ENCODE peak calls at places on chromosomes 12 and 14, in nine cellular contexts. U, C, F, B, S, W, I, Y and P are unnamed samples.

GRCh38 chr12:6700646-6701051 is at the start of gene PIANP:
- DNase-seq in U (no peak), C (peak), F (peak), B (peak), S (no peak), W (peak), I (no peak), Y (peak), P (no peak)

GRCh38 chr12:50734409-50735263 is 29.3 kb upstream of the ATF1 start:
- DNase-seq in U (peak), C (peak), F (peak), B (peak), S (peak), W (peak), I (peak), Y (peak), P (peak)

GRCh38 chr14:68397371-68397779 is 395.5 kb downstream of the ZFP36L1 start:
- DNase-seq in U (no peak), C (no peak), F (no peak), B (no peak), S (peak), W (peak), I (no peak), Y (no peak), P (no peak)

GRCh38 chr14:29444805-29445204 is 482.8 kb downstream of the PRKD1 start:
- DNase-seq in U (peak), C (peak), F (no peak), B (no peak), S (no peak), W (no peak), I (no peak), Y (no peak), P (no peak)

GRCh38 chr12:131192951-131193350 is 239.2 kb downstream of the ADGRD1 start:
- DNase-seq in U (no peak), C (no peak), F (no peak), B (no peak), S (no peak), W (no peak), I (no peak), Y (no peak), P (no peak)

GRCh38 chr12:124545508-124546418 is 21.6 kb downstream of the NCOR2 start:
- DNase-seq in U (no peak), C (peak), F (no peak), B (no peak), S (no peak), W (no peak), I (no peak), Y (no peak), P (no peak)

GRCh38 chr14:23113346-23114119 is 5.5 kb downstream of the CEBPE start:
- DNase-seq in U (no peak), C (peak), F (peak), B (no peak), S (no peak), W (no peak), I (no peak), Y (no peak), P (no peak)

GRCh38 chr12:76927170-76927784 is 48.5 kb upstream of the CSRP2 start:
- DNase-seq in U (peak), C (peak), F (peak), B (peak), S (peak), W (peak), I (peak), Y (peak), P (no peak)

GRCh38 chr12:92759634-92760268 is 57.0 kb downstream of the PLEKHG7 start:
- DNase-seq in U (peak), C (peak), F (no peak), B (no peak), S (no peak), W (peak), I (peak), Y (no peak), P (peak)

GRCh38 chr12:11797317-11797913 is 147.9 kb downstream of the ETV6 start:
- DNase-seq in U (no peak), C (peak), F (no peak), B (no peak), S (peak), W (no peak), I (no peak), Y (no peak), P (no peak)

GRCh38 chr12:120252071-120252906 is 13.2 kb downstream of the PXN start:
- DNase-seq in U (no peak), C (no peak), F (no peak), B (no peak), S (no peak), W (no peak), I (no peak), Y (no peak), P (no peak)

GRCh38 chr12:116448165-116448756 is 110.9 kb upstream of the MAP1LC3B2 start:
- DNase-seq in U (peak), C (no peak), F (no peak), B (no peak), S (no peak), W (peak), I (no peak), Y (no peak), P (no peak)

GRCh38 chr14:21054123-21054767 is 3.4 kb upstream of the RNASE8 start:
- DNase-seq in U (no peak), C (no peak), F (no peak), B (no peak), S (peak), W (peak), I (no peak), Y (peak), P (no peak)

GRCh38 chr12:41206298-41206697 is 18.2 kb downstream of the PDZRN4 start:
- DNase-seq in U (no peak), C (no peak), F (no peak), B (no peak), S (no peak), W (no peak), I (no peak), Y (no peak), P (no peak)

GRCh38 chr12:93616584-93617101 is 44.2 kb downstream of the SOCS2 start:
- DNase-seq in U (peak), C (peak), F (peak), B (peak), S (no peak), W (no peak), I (no peak), Y (peak), P (no peak)

GRCh38 chr12:115223322-115223721 is 539.3 kb upstream of the TBX3 start:
- DNase-seq in U (peak), C (peak), F (no peak), B (no peak), S (peak), W (peak), I (no peak), Y (no peak), P (peak)

GRCh38 chr14:37991027-37991426 is 216.7 kb upstream of the SSTR1 start:
- DNase-seq in U (no peak), C (no peak), F (no peak), B (no peak), S (no peak), W (no peak), I (no peak), Y (peak), P (no peak)

GRCh38 chr14:63543826-63544320 is 696 bp upstream of the PPP2R5E start:
- DNase-seq in U (no peak), C (no peak), F (peak), B (no peak), S (no peak), W (no peak), I (no peak), Y (peak), P (no peak)

GRCh38 chr12:94557896-94558295 is 92.5 kb downstream of the TMCC3 start:
- DNase-seq in U (no peak), C (no peak), F (no peak), B (no peak), S (no peak), W (peak), I (no peak), Y (no peak), P (peak)

GRCh38 chr14:51109651-51110050 is 14.7 kb upstream of the TRIM9 start:
- DNase-seq in U (no peak), C (no peak), F (no peak), B (no peak), S (no peak), W (no peak), I (no peak), Y (peak), P (no peak)

GRCh38 chr12:32671930-32672785 is 6.9 kb upstream of the DNM1L start:
- DNase-seq in U (peak), C (peak), F (peak), B (no peak), S (peak), W (peak), I (peak), Y (peak), P (peak)

GRCh38 chr12:88571543-88571942 is 8.7 kb downstream of the KITLG start:
- DNase-seq in U (no peak), C (no peak), F (no peak), B (no peak), S (no peak), W (no peak), I (no peak), Y (no peak), P (no peak)

GRCh38 chr14:71261206-71261605 is 353.9 kb downstream of the PCNX1 start:
- DNase-seq in U (no peak), C (peak), F (no peak), B (no peak), S (no peak), W (no peak), I (no peak), Y (no peak), P (no peak)

GRCh38 chr14:106578479-106578878 is 1052.1 kb downstream of the TMEM121 start:
- DNase-seq in U (no peak), C (no peak), F (no peak), B (no peak), S (no peak), W (no peak), I (no peak), Y (no peak), P (no peak)

GRCh38 chr14:51638071-51638944 is 13.4 kb upstream of the FRMD6 start:
- DNase-seq in U (no peak), C (peak), F (peak), B (peak), S (peak), W (peak), I (no peak), Y (peak), P (peak)

GRCh38 chr14:70203686-70204085 is 14.9 kb upstream of the SLC8A3 start:
- DNase-seq in U (no peak), C (no peak), F (no peak), B (no peak), S (no peak), W (no peak), I (no peak), Y (peak), P (no peak)

GRCh38 chr12:5171701-5172100 is 128.0 kb downstream of the KCNA5 start:
- DNase-seq in U (peak), C (peak), F (peak), B (peak), S (peak), W (peak), I (peak), Y (peak), P (no peak)

GRCh38 chr12:93954160-93955112 is 193.9 kb upstream of the PLXNC1 start:
- DNase-seq in U (no peak), C (no peak), F (no peak), B (no peak), S (no peak), W (no peak), I (no peak), Y (no peak), P (no peak)

GRCh38 chr12:128829870-128830504 is 6.2 kb upstream of the SLC15A4 start:
- DNase-seq in U (peak), C (no peak), F (no peak), B (no peak), S (no peak), W (no peak), I (no peak), Y (no peak), P (no peak)

GRCh38 chr12:5480218-5480952 is 48.5 kb downstream of the NTF3 start:
- DNase-seq in U (no peak), C (peak), F (peak), B (peak), S (no peak), W (peak), I (no peak), Y (peak), P (no peak)

GRCh38 chr12:29309320-29309902 is 71.6 kb downstream of the ERGIC2 start:
- DNase-seq in U (peak), C (peak), F (no peak), B (no peak), S (no peak), W (peak), I (peak), Y (peak), P (no peak)

GRCh38 chr14:24952851-24953666 is 96.9 kb downstream of the STXBP6 start:
- DNase-seq in U (peak), C (no peak), F (peak), B (no peak), S (peak), W (peak), I (no peak), Y (peak), P (no peak)

GRCh38 chr12:124967016-124967739 is 21.8 kb downstream of the DHX37 start:
- DNase-seq in U (no peak), C (no peak), F (no peak), B (no peak), S (no peak), W (no peak), I (no peak), Y (no peak), P (no peak)

GRCh38 chr14:55274760-55275159 is 3.5 kb downstream of the FBXO34 start:
- DNase-seq in U (peak), C (peak), F (no peak), B (no peak), S (no peak), W (no peak), I (no peak), Y (no peak), P (no peak)

GRCh38 chr14:74299061-74299545 is 3.6 kb downstream of the ABCD4 start:
- DNase-seq in U (peak), C (peak), F (no peak), B (no peak), S (no peak), W (no peak), I (peak), Y (no peak), P (peak)

GRCh38 chr12:70507442-70507841 is 129.8 kb downstream of the PTPRB start:
- DNase-seq in U (no peak), C (peak), F (no peak), B (no peak), S (no peak), W (no peak), I (no peak), Y (peak), P (no peak)

GRCh38 chr12:44851586-44851985 is 24.5 kb downstream of the NELL2 start:
- DNase-seq in U (no peak), C (no peak), F (no peak), B (no peak), S (no peak), W (no peak), I (no peak), Y (no peak), P (no peak)

GRCh38 chr14:59354666-59355065 is 110.5 kb downstream of the GPR135 start:
- DNase-seq in U (peak), C (peak), F (no peak), B (no peak), S (no peak), W (no peak), I (no peak), Y (no peak), P (peak)

GRCh38 chr14:69657961-69658360 is 46.6 kb downstream of the SUSD6 start:
- DNase-seq in U (peak), C (peak), F (no peak), B (no peak), S (peak), W (peak), I (no peak), Y (peak), P (peak)

GRCh38 chr12:78981-79380 is 12.4 kb downstream of the IQSEC3 start:
- DNase-seq in U (no peak), C (no peak), F (no peak), B (no peak), S (no peak), W (no peak), I (no peak), Y (no peak), P (no peak)
- TF ChIP-seq EZH2 in U (no peak), C (no peak), F (no peak), B (no peak), S (no peak), W (peak), I (no peak), Y (no peak), P (no peak)

GRCh38 chr12:56224954-56225353 is 812 bp downstream of the NABP2 start:
- DNase-seq in U (no peak), C (no peak), F (peak), B (no peak), S (no peak), W (no peak), I (no peak), Y (no peak), P (no peak)
- H2AFZ ChIP-seq in U (peak), C (no peak), F (peak), B (no peak), S (no peak), W (no peak), I (no peak), Y (peak), P (peak)

GRCh38 chr12:37672655-37673260 is 643.8 kb upstream of the ALG10B start:
- DNase-seq in U (peak), C (no peak), F (no peak), B (no peak), S (no peak), W (no peak), I (no peak), Y (peak), P (no peak)
- TF ChIP-seq EZH2 in U (no peak), C (no peak), F (no peak), B (no peak), S (no peak), W (no peak), I (no peak), Y (no peak), P (no peak)

DNA sequence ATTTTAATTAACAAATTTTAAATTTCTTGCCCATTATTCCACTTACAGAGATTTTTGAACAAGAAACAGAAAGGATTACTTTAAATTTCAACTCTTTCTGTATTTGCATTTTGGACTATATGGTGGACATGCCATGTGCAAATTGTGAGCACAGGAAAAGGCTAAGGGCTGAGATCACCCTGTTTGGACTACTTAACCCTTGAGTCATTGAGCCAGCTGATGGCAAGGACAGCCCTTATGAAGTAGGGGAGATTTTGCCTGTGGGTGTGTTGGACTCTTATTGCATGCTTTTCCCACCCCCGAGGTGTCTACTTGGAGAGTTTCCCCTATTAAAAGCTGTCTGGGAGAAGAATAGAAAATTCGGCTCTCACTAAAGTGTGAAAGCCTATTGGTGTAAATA is 17.2 kb downstream of the DERA start:
- DNase-seq in U (peak), C (peak), F (no peak), B (no peak), S (peak), W (no peak), I (no peak), Y (no peak), P (no peak)
- H2AFZ ChIP-seq in U (no peak), C (no peak), F (no peak), B (no peak), S (no peak), W (no peak), I (no peak), Y (no peak), P (no peak)

GRCh38 chr12:53991077-53991460 is 6.1 kb downstream of the HOXC10 start:
- DNase-seq in U (peak), C (no peak), F (no peak), B (no peak), S (no peak), W (no peak), I (no peak), Y (no peak), P (no peak)
- TF ChIP-seq EZH2 in U (no peak), C (peak), F (peak), B (peak), S (no peak), W (no peak), I (no peak), Y (peak), P (no peak)

GRCh38 chr12:53550595-53550994 is 43.3 kb upstream of the NPFF start:
- DNase-seq in U (peak), C (peak), F (no peak), B (no peak), S (no peak), W (no peak), I (no peak), Y (no peak), P (no peak)

GRCh38 chr12:53552346-53553327 is 45.4 kb upstream of the NPFF start:
- DNase-seq in U (no peak), C (no peak), F (peak), B (no peak), S (no peak), W (no peak), I (no peak), Y (no peak), P (no peak)

GRCh38 chr12:53551889-53552291 is 44.6 kb upstream of the NPFF start:
- DNase-seq in U (no peak), C (no peak), F (peak), B (no peak), S (no peak), W (no peak), I (no peak), Y (no peak), P (no peak)
- H2AFZ ChIP-seq in U (no peak), C (no peak), F (no peak), B (no peak), S (no peak), W (no peak), I (no peak), Y (no peak), P (no peak)

DNA sequence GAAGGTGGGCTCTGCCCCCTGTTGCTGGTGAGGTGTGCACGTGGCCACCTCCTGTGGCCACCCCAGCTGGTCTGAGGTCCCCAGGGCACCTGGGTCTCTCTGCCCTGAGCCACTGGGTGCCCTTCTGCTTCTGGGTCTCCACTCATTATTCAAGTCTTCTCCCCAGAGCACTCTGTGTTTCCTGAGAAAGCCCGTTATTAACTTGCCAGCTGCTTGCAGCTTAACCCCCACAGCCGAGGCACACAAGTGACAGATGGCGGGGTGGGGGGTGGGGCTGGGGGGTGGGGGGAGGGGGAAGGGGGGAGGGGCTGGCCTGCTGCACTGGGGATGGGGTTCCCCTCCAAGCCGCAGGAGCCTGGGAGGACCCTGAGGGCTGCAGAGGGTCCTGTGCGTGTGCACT is 40.5 kb downstream of the FBRSL1 start:
- DNase-seq in U (no peak), C (no peak), F (no peak), B (no peak), S (no peak), W (no peak), I (no peak), Y (no peak), P (no peak)
- TF ChIP-seq EZH2 in U (no peak), C (no peak), F (no peak), B (no peak), S (no peak), W (no peak), I (no peak), Y (no peak), P (no peak)